ENCODE peak calls at places on chromosomes 12 and 14, in five cellular contexts. C is GM23338, U is uterus, W is choroid plexus epithelial cell, Q is fibroblast of the aortic adventitia. A is an unnamed sample.

GRCh38 chr14:104152686-104153398 is 14.5 kb downstream of the KIF26A start:
- DNase-seq in C (no peak), U (no peak), W (no peak), Q (no peak), A (no peak)

GRCh38 chr12:51393676-51394545 is 2.7 kb upstream of the GALNT6 start:
- DNase-seq in C (no peak), U (no peak), W (peak), Q (peak), A (peak)

GRCh38 chr14:49512147-49512551 is 74.0 kb downstream of the RPS29 start:
- DNase-seq in C (no peak), U (no peak), W (peak), Q (peak), A (peak)

GRCh38 chr12:88529531-88530488 is 50.5 kb downstream of the KITLG start:
- DNase-seq in C (no peak), U (no peak), W (no peak), Q (peak), A (no peak)

GRCh38 chr12:110565919-110566871 is 16.9 kb downstream of the PPTC7 start:
- DNase-seq in C (no peak), U (no peak), W (no peak), Q (no peak), A (no peak)

GRCh38 chr12:120886194-120887018 is 17.8 kb downstream of the SPPL3 start:
- DNase-seq in C (no peak), U (no peak), W (no peak), Q (no peak), A (no peak)

GRCh38 chr14:31510222-31510621 is 22.4 kb upstream of the GPR33 start:
- DNase-seq in C (peak), U (no peak), W (peak), Q (peak), A (peak)

GRCh38 chr12:117034691-117035090 is 64.5 kb downstream of the TESC start:
- DNase-seq in C (no peak), U (no peak), W (no peak), Q (no peak), A (no peak)

GRCh38 chr14:92956961-92957360 is 34.0 kb downstream of the CHGA start:
- DNase-seq in C (no peak), U (no peak), W (no peak), Q (no peak), A (no peak)

GRCh38 chr12:26567126-26567525 is 265.9 kb downstream of the ITPR2 start:
- DNase-seq in C (no peak), U (no peak), W (no peak), Q (no peak), A (no peak)

GRCh38 chr14:101400815-101401214 is 160.5 kb upstream of the DIO3 start:
- DNase-seq in C (no peak), U (peak), W (peak), Q (peak), A (peak)

GRCh38 chr12:42798811-42799438 is 209.4 kb upstream of the PRICKLE1 start:
- DNase-seq in C (no peak), U (no peak), W (peak), Q (peak), A (peak)

GRCh38 chr12:50032516-50033316 is 7.4 kb upstream of the RACGAP1 start:
- DNase-seq in C (peak), U (no peak), W (no peak), Q (no peak), A (no peak)

GRCh38 chr12:96375841-96376249 is 24.4 kb downstream of the CDK17 start:
- DNase-seq in C (no peak), U (no peak), W (no peak), Q (peak), A (no peak)

GRCh38 chr12:1760566-1761382 is 59.6 kb upstream of the LRTM2 start:
- DNase-seq in C (no peak), U (no peak), W (peak), Q (peak), A (peak)

GRCh38 chr14:40630471-40630870 is 976.2 kb upstream of the LRFN5 start:
- DNase-seq in C (no peak), U (no peak), W (no peak), Q (no peak), A (no peak)

GRCh38 chr12:95608252-95609033 is 57.2 kb upstream of the USP44 start:
- DNase-seq in C (peak), U (peak), W (peak), Q (peak), A (peak)

GRCh38 chr12:94126067-94126466 is 22.3 kb upstream of the PLXNC1 start:
- DNase-seq in C (no peak), U (no peak), W (no peak), Q (no peak), A (no peak)

GRCh38 chr14:71703477-71703876 is 228.8 kb upstream of the RGS6 start:
- DNase-seq in C (no peak), U (no peak), W (peak), Q (peak), A (peak)

GRCh38 chr12:61993734-61994345 is 266.4 kb upstream of the USP15 start:
- DNase-seq in C (peak), U (no peak), W (peak), Q (no peak), A (peak)

GRCh38 chr14:82806016-82806415 is 1272.4 kb upstream of the SEL1L start:
- DNase-seq in C (no peak), U (no peak), W (no peak), Q (no peak), A (no peak)

GRCh38 chr14:89024691-89025090 is 200.2 kb downstream of the TTC8 start:
- DNase-seq in C (no peak), U (no peak), W (no peak), Q (no peak), A (peak)

GRCh38 chr12:58847876-58848600 is 72.3 kb downstream of the LRIG3 start:
- DNase-seq in C (no peak), U (no peak), W (no peak), Q (no peak), A (no peak)

GRCh38 chr14:69863083-69863482 is 16.1 kb upstream of the SMOC1 start:
- DNase-seq in C (no peak), U (no peak), W (peak), Q (no peak), A (no peak)

GRCh38 chr12:108779998-108780688 is 48.8 kb upstream of the CORO1C start:
- DNase-seq in C (no peak), U (peak), W (no peak), Q (peak), A (peak)

GRCh38 chr12:11797317-11797913 is 147.9 kb downstream of the ETV6 start:
- DNase-seq in C (no peak), U (no peak), W (peak), Q (peak), A (peak)

GRCh38 chr14:99244299-99244959 is 27.6 kb downstream of the BCL11B start:
- DNase-seq in C (no peak), U (no peak), W (no peak), Q (no peak), A (no peak)
- H3K4me3 ChIP-seq in C (peak), U (no peak), W (no peak), Q (no peak), A (no peak)

GRCh38 chr12:32400114-32400672 is 835 bp downstream of the FGD4 start:
- DNase-seq in C (peak), U (no peak), W (peak), Q (no peak), A (no peak)

GRCh38 chr12:32399045-32399372 is 349 bp upstream of the FGD4 start:
- DNase-seq in C (no peak), U (no peak), W (no peak), Q (no peak), A (no peak)

GRCh38 chr12:32397703-32398102 is 1.7 kb upstream of the FGD4 start:
- DNase-seq in C (peak), U (no peak), W (no peak), Q (no peak), A (no peak)

GRCh38 chr12:32400866-32401265 is 1.5 kb downstream of the FGD4 start:
- DNase-seq in C (no peak), U (no peak), W (no peak), Q (no peak), A (no peak)

DNA sequence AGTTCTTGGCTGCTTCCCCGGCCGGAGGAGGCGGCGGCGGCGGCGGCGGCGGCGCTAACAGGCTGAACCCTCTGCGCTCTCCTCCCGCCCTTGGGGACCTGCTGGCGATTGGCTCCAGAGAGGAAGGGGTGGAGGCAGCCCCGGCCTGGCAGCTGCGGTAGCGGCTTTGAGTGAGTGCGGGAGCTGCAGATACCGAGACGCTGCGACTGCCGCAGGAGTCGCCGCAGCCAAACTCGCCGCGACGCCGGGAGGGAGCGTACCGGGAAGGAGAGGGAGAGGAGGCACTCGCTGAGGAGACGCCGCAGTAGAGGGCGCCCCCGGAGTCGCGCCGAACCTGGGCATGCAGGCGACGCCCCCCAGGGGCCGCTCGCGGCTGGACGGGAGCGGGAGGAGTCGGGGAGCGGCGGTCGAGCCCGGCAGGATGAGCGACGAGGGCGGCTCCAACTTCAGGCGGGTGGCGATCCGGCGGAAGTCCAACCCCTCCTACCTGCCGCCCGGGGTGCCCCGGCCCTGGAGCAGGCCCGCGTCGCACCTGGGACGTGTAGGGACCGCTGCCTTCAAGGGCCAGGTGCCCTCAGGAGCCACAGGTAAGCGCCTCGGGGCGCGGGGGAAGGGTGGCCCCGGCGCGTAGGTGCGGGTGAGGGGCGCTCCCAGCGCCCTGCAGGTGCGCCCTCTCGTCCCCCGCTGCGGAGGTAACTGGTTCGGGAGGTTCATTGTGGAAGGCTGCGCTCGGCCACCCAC is at the start of gene FGD4:
- DNase-seq in C (peak), U (peak), W (peak), Q (peak), A (peak)
- TF ChIP-seq CTCF in C (peak), U (peak), W (peak), Q (peak), A (peak)

GRCh38 chr12:124464830-124465229 is 102.6 kb downstream of the NCOR2 start:
- DNase-seq in C (no peak), U (no peak), W (no peak), Q (no peak), A (no peak)
- H3K4me3 ChIP-seq in C (no peak), U (no peak), W (no peak), Q (no peak), A (no peak)

DNA sequence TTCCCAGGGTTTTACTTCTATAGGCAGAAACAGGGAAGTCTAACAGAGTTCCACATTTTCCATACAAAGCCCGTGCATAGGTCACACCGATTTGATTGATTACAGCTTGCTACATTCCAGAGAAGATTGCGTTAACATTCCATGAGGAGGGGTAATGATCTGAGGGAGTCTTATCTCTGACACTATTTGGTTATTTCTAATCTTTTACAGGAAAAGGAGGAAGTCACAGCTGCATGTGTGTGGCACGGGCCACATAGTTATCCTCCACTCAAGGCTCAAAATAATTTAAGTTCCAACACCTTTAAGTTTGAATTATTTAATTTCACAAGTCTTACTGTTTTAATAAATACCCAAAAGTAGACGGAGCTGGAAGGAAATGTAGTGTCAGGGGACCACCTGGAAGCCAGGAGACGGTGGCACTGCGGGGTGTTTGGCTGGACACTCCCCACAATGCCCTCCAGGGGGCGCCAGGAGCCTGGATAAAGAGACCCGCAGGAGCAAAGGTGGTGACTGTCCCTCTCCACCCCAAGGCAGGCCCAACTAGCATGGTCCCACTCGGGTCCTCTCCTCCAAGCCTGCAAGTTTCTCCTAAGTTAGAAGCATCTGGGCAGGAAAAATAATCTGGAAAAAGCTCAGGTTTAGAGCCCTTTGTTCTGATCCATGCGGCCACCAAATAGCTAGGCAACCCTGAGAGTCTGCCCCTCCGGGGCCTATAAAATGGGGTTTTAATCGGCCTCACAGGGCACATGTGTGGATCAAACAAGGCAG is 20.2 kb downstream of the KRT8 start:
- DNase-seq in C (peak), U (peak), W (peak), Q (peak), A (peak)
- TF ChIP-seq CTCF in C (peak), U (peak), W (peak), Q (peak), A (peak)

GRCh38 chr12:124568431-124569374 is 1.3 kb upstream of the NCOR2 start:
- DNase-seq in C (peak), U (peak), W (peak), Q (peak), A (peak)
- H3K4me3 ChIP-seq in C (peak), U (peak), W (no peak), Q (no peak), A (no peak)

GRCh38 chr12:54341901-54342300 is 17.0 kb downstream of the COPZ1 start:
- DNase-seq in C (no peak), U (no peak), W (no peak), Q (no peak), A (no peak)

GRCh38 chr12:54338682-54339296 is 13.9 kb downstream of the COPZ1 start:
- DNase-seq in C (no peak), U (peak), W (peak), Q (peak), A (peak)

GRCh38 chr12:54340845-54341244 is 15.9 kb downstream of the COPZ1 start:
- DNase-seq in C (no peak), U (no peak), W (no peak), Q (no peak), A (no peak)

GRCh38 chr12:54337854-54338650 is 13.1 kb downstream of the COPZ1 start:
- DNase-seq in C (no peak), U (no peak), W (no peak), Q (peak), A (peak)

GRCh38 chr12:54341343-54341742 is 16.4 kb downstream of the COPZ1 start:
- DNase-seq in C (no peak), U (no peak), W (no peak), Q (no peak), A (no peak)
- TF ChIP-seq CTCF in C (no peak), U (no peak), W (no peak), Q (no peak), A (no peak)

A was measured in fibroblast of mammary gland.